ENCODE peak calls at places on chromosome 14, in seven cellular contexts. Q, F, D, I, S, B and C are unnamed samples.

GRCh38 chr14:23300687-23301223 is 1.9 kb downstream of the PPP1R3E start:
- DNase-seq in Q (no peak), F (no peak), D (peak), I (peak), S (peak), B (peak), C (peak)

GRCh38 chr14:91649930-91650329 is 82.0 kb downstream of the CATSPERB start:
- DNase-seq in Q (peak), F (peak), D (peak), I (peak), S (peak), B (peak), C (peak)

GRCh38 chr14:23147676-23148075 is 28.6 kb upstream of the CEBPE start:
- DNase-seq in Q (no peak), F (no peak), D (no peak), I (no peak), S (peak), B (peak), C (peak)

GRCh38 chr14:64682173-64682710 is 22.0 kb upstream of the PLEKHG3 start:
- DNase-seq in Q (no peak), F (no peak), D (peak), I (no peak), S (peak), B (peak), C (peak)

GRCh38 chr14:60313093-60313492 is 64.1 kb downstream of the PPM1A start:
- DNase-seq in Q (no peak), F (no peak), D (no peak), I (no peak), S (no peak), B (no peak), C (no peak)

GRCh38 chr14:57502581-57503254 is 9.1 kb upstream of the CCDC198 start:
- DNase-seq in Q (no peak), F (no peak), D (no peak), I (no peak), S (peak), B (peak), C (no peak)

GRCh38 chr14:81366259-81366658 is 33.9 kb downstream of the STON2 start:
- DNase-seq in Q (no peak), F (no peak), D (no peak), I (peak), S (peak), B (peak), C (peak)

GRCh38 chr14:91396959-91397815 is 20.4 kb downstream of the CCDC88C start:
- DNase-seq in Q (no peak), F (no peak), D (peak), I (no peak), S (no peak), B (no peak), C (no peak)

GRCh38 chr14:67526676-67527459 is 6.2 kb upstream of the PLEKHH1 start:
- DNase-seq in Q (peak), F (peak), D (peak), I (peak), S (peak), B (peak), C (peak)

GRCh38 chr14:24274101-24274543 is 2.7 kb upstream of the RABGGTA start:
- DNase-seq in Q (no peak), F (no peak), D (peak), I (no peak), S (no peak), B (no peak), C (peak)

GRCh38 chr14:92471919-92472318 is 41.7 kb upstream of the RIN3 start:
- DNase-seq in Q (peak), F (no peak), D (peak), I (no peak), S (peak), B (peak), C (peak)

GRCh38 chr14:50830044-50830931 is 674 bp downstream of the NIN start:
- DNase-seq in Q (no peak), F (peak), D (peak), I (peak), S (peak), B (peak), C (peak)

GRCh38 chr14:90986510-90986909 is 73.9 kb downstream of the RPS6KA5 start:
- DNase-seq in Q (no peak), F (no peak), D (peak), I (no peak), S (no peak), B (no peak), C (peak)

GRCh38 chr14:54854181-54854580 is 48.4 kb downstream of the GCH1 start:
- DNase-seq in Q (no peak), F (no peak), D (peak), I (peak), S (no peak), B (no peak), C (no peak)

GRCh38 chr14:21104448-21105060 is 3.7 kb downstream of the TMEM253 start:
- DNase-seq in Q (peak), F (peak), D (peak), I (peak), S (peak), B (peak), C (peak)

GRCh38 chr14:105682956-105683570 is 156.7 kb downstream of the TMEM121 start:
- DNase-seq in Q (no peak), F (no peak), D (no peak), I (no peak), S (no peak), B (no peak), C (no peak)

GRCh38 chr14:61472801-61473376 is 151.5 kb downstream of the PRKCH start:
- DNase-seq in Q (no peak), F (no peak), D (no peak), I (no peak), S (no peak), B (peak), C (no peak)

GRCh38 chr14:22791302-22791701 is 23.9 kb downstream of the SLC7A7 start:
- DNase-seq in Q (no peak), F (no peak), D (no peak), I (no peak), S (peak), B (peak), C (peak)

GRCh38 chr14:106665814-106666213 is 1139.4 kb downstream of the TMEM121 start:
- DNase-seq in Q (no peak), F (no peak), D (no peak), I (no peak), S (no peak), B (no peak), C (no peak)

GRCh38 chr14:68450391-68451120 is 342.3 kb downstream of the ZFP36L1 start:
- DNase-seq in Q (no peak), F (no peak), D (no peak), I (no peak), S (no peak), B (no peak), C (no peak)

GRCh38 chr14:106528717-106529116 is 1002.3 kb downstream of the TMEM121 start:
- DNase-seq in Q (no peak), F (no peak), D (peak), I (no peak), S (no peak), B (no peak), C (no peak)

GRCh38 chr14:91142214-91142668 is 28.4 kb downstream of the DGLUCY start:
- DNase-seq in Q (no peak), F (no peak), D (no peak), I (no peak), S (no peak), B (no peak), C (no peak)

GRCh38 chr14:23366163-23366921 is 1.4 kb upstream of the EFS start:
- DNase-seq in Q (no peak), F (peak), D (peak), I (peak), S (peak), B (peak), C (no peak)

GRCh38 chr14:21917699-21918436 is 244.2 kb upstream of the OR4E1 start:
- DNase-seq in Q (peak), F (peak), D (peak), I (peak), S (peak), B (peak), C (peak)

GRCh38 chr14:29741909-29742401 is 185.7 kb downstream of the PRKD1 start:
- DNase-seq in Q (no peak), F (no peak), D (no peak), I (no peak), S (no peak), B (peak), C (no peak)

GRCh38 chr14:81247271-81247766 is 26.6 kb upstream of the GTF2A1 start:
- DNase-seq in Q (no peak), F (no peak), D (no peak), I (no peak), S (no peak), B (peak), C (no peak)

GRCh38 chr14:85532981-85533820 is 3.3 kb downstream of the FLRT2 start:
- DNase-seq in Q (no peak), F (peak), D (peak), I (peak), S (peak), B (peak), C (peak)

GRCh38 chr14:57960946-57961792 is 95.3 kb upstream of the SLC35F4 start:
- DNase-seq in Q (no peak), F (no peak), D (no peak), I (no peak), S (peak), B (no peak), C (no peak)

GRCh38 chr14:76958975-76959710 is 69.4 kb downstream of the IRF2BPL start:
- DNase-seq in Q (peak), F (peak), D (no peak), I (no peak), S (peak), B (peak), C (peak)

GRCh38 chr14:86501611-86502010 is 971.7 kb downstream of the FLRT2 start:
- DNase-seq in Q (no peak), F (no peak), D (no peak), I (no peak), S (no peak), B (no peak), C (no peak)

DNA sequence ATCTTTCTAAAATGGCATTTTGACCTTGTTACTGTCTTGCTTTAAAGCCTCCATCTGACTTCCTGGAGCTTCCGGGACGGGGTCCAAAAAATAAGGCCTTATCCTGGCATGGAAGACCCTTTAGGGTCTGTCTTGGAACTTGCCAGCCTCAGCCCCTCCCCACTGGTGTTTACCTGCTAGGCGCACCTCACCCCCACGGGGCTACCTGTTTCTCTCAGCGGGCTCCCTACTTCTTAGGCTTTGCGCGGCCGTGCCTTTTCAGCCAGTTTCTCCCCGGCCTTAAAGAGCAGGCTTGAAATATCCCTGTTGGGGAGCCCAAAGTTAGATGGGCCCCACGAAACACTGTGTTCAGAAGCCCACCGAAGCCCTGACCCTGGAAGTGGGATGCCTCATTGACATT is 5.1 kb downstream of the RTL1 start:
- DNase-seq in Q (no peak), F (no peak), D (no peak), I (no peak), S (peak), B (no peak), C (no peak)
- TF ChIP-seq EZH2phosphoT487 in Q (no peak), F (no peak), D (no peak), I (no peak), S (no peak), B (no peak), C (no peak)

DNA sequence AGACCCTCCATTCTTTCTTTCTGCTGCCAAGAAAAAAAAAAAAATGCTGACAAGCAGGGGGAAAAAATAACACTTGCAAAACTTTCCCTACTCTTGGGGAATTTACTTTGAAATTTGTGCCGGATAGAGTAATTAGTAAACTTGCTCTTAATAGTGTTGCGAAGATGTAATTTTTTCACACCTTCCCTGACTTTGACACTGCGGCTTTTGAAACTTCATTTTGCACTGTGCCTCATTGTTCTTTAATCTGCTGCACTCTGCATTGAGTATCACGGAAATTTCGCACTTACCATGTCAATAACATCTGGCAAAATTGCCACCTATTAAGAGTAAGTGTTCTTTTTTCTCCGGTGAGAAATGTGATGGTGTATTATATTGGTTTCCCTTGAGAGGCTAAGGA is 596.1 kb downstream of the VRK1 start:
- DNase-seq in Q (no peak), F (no peak), D (no peak), I (no peak), S (no peak), B (no peak), C (no peak)
- TF ChIP-seq EZH2phosphoT487 in Q (no peak), F (no peak), D (no peak), I (no peak), S (no peak), B (no peak), C (no peak)

DNA sequence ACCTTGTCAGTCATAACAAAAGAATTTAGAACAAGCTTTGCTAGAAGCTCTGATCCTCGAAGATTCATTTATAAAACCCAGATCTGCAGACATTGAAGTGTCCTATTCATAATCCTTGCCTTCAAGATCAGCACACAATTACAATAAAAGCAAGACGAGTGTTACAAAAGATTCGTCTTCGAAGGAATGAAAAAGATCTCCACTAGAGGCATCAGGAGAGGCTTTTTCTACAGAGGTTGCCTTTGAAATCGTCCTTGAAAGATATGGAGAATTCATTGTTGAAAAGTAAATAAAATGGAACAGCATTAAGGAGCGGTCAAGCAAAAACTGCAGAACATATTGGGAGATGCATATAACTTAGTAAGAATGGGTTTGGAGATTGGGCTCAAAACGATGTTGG is 146.4 kb downstream of the BMP4 start:
- DNase-seq in Q (no peak), F (no peak), D (peak), I (no peak), S (no peak), B (no peak), C (no peak)
- TF ChIP-seq EZH2phosphoT487 in Q (no peak), F (no peak), D (no peak), I (no peak), S (no peak), B (no peak), C (no peak)

DNA sequence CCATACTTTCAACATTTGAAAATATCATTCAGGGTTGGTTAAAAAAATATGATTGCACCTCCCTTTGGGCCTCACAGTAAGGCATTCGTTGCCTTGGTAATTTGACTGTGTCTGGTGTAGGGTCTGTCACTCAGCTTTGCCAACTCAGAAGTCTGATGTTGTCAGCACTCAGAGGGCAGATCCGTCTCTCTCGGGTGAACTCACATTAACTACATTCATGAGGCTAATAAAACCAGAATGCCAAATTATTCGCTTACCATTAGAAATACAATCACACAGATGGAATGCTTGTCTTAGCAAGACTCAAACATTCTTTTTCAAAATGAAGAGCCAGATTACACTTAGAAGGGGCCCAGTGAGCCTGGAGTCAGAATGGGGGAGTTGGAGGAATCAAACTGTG is 53.0 kb downstream of the NPAS3 start:
- DNase-seq in Q (no peak), F (no peak), D (no peak), I (no peak), S (no peak), B (no peak), C (peak)
- TF ChIP-seq EZH2phosphoT487 in Q (no peak), F (no peak), D (no peak), I (no peak), S (no peak), B (no peak), C (no peak)